ENCODE peak calls at places on chromosomes 2 and 18, in eight cellular contexts. O, A, Q, C, N, F, S and W are unnamed samples.

GRCh38 chr2:232353660-232354059 is 24.9 kb upstream of the ALPP start:
- DNase-seq in O (no peak), A (no peak), Q (no peak), C (peak), N (no peak), F (no peak), S (no peak), W (peak)

GRCh38 chr2:216644846-216645635 is 11.8 kb downstream of the IGFBP2 start:
- DNase-seq in O (no peak), A (no peak), Q (no peak), C (no peak), N (no peak), F (no peak), S (no peak), W (no peak)

GRCh38 chr2:45691600-45691999 is 40.1 kb downstream of the PRKCE start:
- DNase-seq in O (no peak), A (no peak), Q (no peak), C (no peak), N (no peak), F (no peak), S (no peak), W (no peak)

GRCh38 chr18:23234619-23235018 is 99.3 kb downstream of the CABLES1 start:
- DNase-seq in O (no peak), A (no peak), Q (no peak), C (no peak), N (no peak), F (no peak), S (no peak), W (no peak)

GRCh38 chr2:191899442-191899841 is 52.6 kb upstream of the CAVIN2 start:
- DNase-seq in O (no peak), A (no peak), Q (no peak), C (no peak), N (no peak), F (no peak), S (no peak), W (no peak)

GRCh38 chr2:235556901-235557300 is 63.1 kb downstream of the AGAP1 start:
- DNase-seq in O (no peak), A (no peak), Q (no peak), C (no peak), N (no peak), F (no peak), S (no peak), W (no peak)

GRCh38 chr2:241443486-241444223 is 64.7 kb downstream of the STK25 start:
- DNase-seq in O (peak), A (peak), Q (no peak), C (peak), N (no peak), F (peak), S (no peak), W (peak)

GRCh38 chr18:8003878-8004675 is 437.0 kb downstream of the PTPRM start:
- DNase-seq in O (peak), A (no peak), Q (no peak), C (no peak), N (no peak), F (no peak), S (no peak), W (no peak)

GRCh38 chr2:43637030-43637803 is at the start of gene PLEKHH2:
- DNase-seq in O (peak), A (peak), Q (peak), C (peak), N (peak), F (peak), S (peak), W (peak)

GRCh38 chr2:205731521-205731965 is 49.2 kb downstream of the NRP2 start:
- DNase-seq in O (no peak), A (no peak), Q (no peak), C (no peak), N (no peak), F (no peak), S (no peak), W (no peak)

GRCh38 chr2:231099918-231100317 is 24.9 kb downstream of the HTR2B start:
- DNase-seq in O (no peak), A (no peak), Q (no peak), C (no peak), N (no peak), F (no peak), S (no peak), W (no peak)

GRCh38 chr18:6561893-6562292 is 147.2 kb upstream of the L3MBTL4 start:
- DNase-seq in O (no peak), A (no peak), Q (no peak), C (no peak), N (no peak), F (no peak), S (no peak), W (no peak)

GRCh38 chr2:1987379-1987778 is 243.1 kb upstream of the PXDN start:
- DNase-seq in O (no peak), A (no peak), Q (no peak), C (no peak), N (no peak), F (no peak), S (peak), W (no peak)

GRCh38 chr2:28102455-28102874 is 211.9 kb downstream of the BABAM2 start:
- DNase-seq in O (no peak), A (no peak), Q (no peak), C (no peak), N (peak), F (no peak), S (no peak), W (no peak)

GRCh38 chr18:55314031-55314430 is 274.0 kb downstream of the TCF4 start:
- DNase-seq in O (no peak), A (no peak), Q (peak), C (no peak), N (no peak), F (no peak), S (no peak), W (no peak)

GRCh38 chr2:59176737-59177136 is 935.6 kb upstream of the FANCL start:
- DNase-seq in O (no peak), A (no peak), Q (no peak), C (no peak), N (no peak), F (no peak), S (no peak), W (no peak)

GRCh38 chr2:156518160-156518559 is 82.0 kb downstream of the GPD2 start:
- DNase-seq in O (no peak), A (no peak), Q (no peak), C (no peak), N (no peak), F (no peak), S (no peak), W (no peak)

GRCh38 chr2:24924732-24925131 is 4.7 kb upstream of the ADCY3 start:
- DNase-seq in O (no peak), A (no peak), Q (no peak), C (no peak), N (no peak), F (no peak), S (no peak), W (no peak)

GRCh38 chr2:69572640-69573039 is 70.9 kb downstream of the AAK1 start:
- DNase-seq in O (peak), A (no peak), Q (no peak), C (no peak), N (no peak), F (peak), S (no peak), W (no peak)

GRCh38 chr2:171316755-171317337 is 116.9 kb downstream of the METTL8 start:
- DNase-seq in O (no peak), A (no peak), Q (no peak), C (no peak), N (no peak), F (no peak), S (no peak), W (no peak)

GRCh38 chr18:55841314-55841713 is 253.3 kb upstream of the TCF4 start:
- DNase-seq in O (no peak), A (no peak), Q (no peak), C (no peak), N (no peak), F (no peak), S (no peak), W (no peak)

GRCh38 chr2:240800241-240800640 is 19.8 kb downstream of the KIF1A start:
- DNase-seq in O (no peak), A (no peak), Q (no peak), C (peak), N (no peak), F (no peak), S (no peak), W (peak)

GRCh38 chr18:55405655-55406373 is 182.2 kb downstream of the TCF4 start:
- DNase-seq in O (peak), A (no peak), Q (peak), C (no peak), N (peak), F (no peak), S (peak), W (no peak)

GRCh38 chr2:191247381-191248057 is 2.3 kb downstream of the MYO1B start:
- DNase-seq in O (no peak), A (no peak), Q (no peak), C (no peak), N (peak), F (no peak), S (no peak), W (no peak)

GRCh38 chr2:160720098-160720497 is 226.5 kb upstream of the RBMS1 start:
- DNase-seq in O (no peak), A (no peak), Q (no peak), C (no peak), N (no peak), F (no peak), S (no peak), W (no peak)

GRCh38 chr2:119231975-119232665 is 8.5 kb downstream of the STEAP3 start:
- DNase-seq in O (no peak), A (no peak), Q (no peak), C (no peak), N (no peak), F (no peak), S (no peak), W (no peak)

GRCh38 chr2:106065268-106065982 is 128.7 kb downstream of the UXS1 start:
- DNase-seq in O (peak), A (no peak), Q (no peak), C (no peak), N (no peak), F (peak), S (no peak), W (no peak)

GRCh38 chr2:122545821-122546220 is 790.4 kb downstream of the TSN start:
- DNase-seq in O (no peak), A (no peak), Q (no peak), C (no peak), N (no peak), F (no peak), S (no peak), W (no peak)

GRCh38 chr2:164710252-164710633 is 89.0 kb upstream of the GRB14 start:
- DNase-seq in O (no peak), A (no peak), Q (no peak), C (no peak), N (no peak), F (no peak), S (no peak), W (no peak)

GRCh38 chr2:12918841-12919445 is 202.2 kb downstream of the TRIB2 start:
- DNase-seq in O (peak), A (no peak), Q (no peak), C (no peak), N (peak), F (no peak), S (no peak), W (no peak)

GRCh38 chr18:77177009-77177408 is 44.4 kb upstream of the MBP start:
- DNase-seq in O (no peak), A (no peak), Q (no peak), C (no peak), N (no peak), F (no peak), S (no peak), W (no peak)

GRCh38 chr2:219628235-219628985 is 980 bp downstream of the SLC4A3 start:
- DNase-seq in O (no peak), A (no peak), Q (no peak), C (no peak), N (no peak), F (no peak), S (no peak), W (no peak)

GRCh38 chr2:236608710-236609109 is 39.1 kb downstream of the ACKR3 start:
- DNase-seq in O (no peak), A (no peak), Q (no peak), C (no peak), N (no peak), F (no peak), S (no peak), W (no peak)

GRCh38 chr18:75208055-75208835 is 694 bp downstream of the PTGR3 start:
- DNase-seq in O (peak), A (peak), Q (peak), C (peak), N (peak), F (peak), S (peak), W (no peak)